ENCODE peak calls at places on chromosomes 2 and 18, in ten cellular contexts. L is breast epithelium, Y is vagina, P is esophagus muscularis mucosa, O is GM23338, Q is HCT116, N is HL-60, H is spleen, A is endothelial cell of umbilical vein, U is GM12878. E is an unnamed sample.

GRCh38 chr2:77270433-77270832 is 251.7 kb downstream of the LRRTM4 start:
- DNase-seq in L (no peak), Y (no peak), P (no peak), O (no peak), Q (no peak), N (no peak), H (no peak), A (no peak), U (no peak), E (no peak)

GRCh38 chr2:169329669-169330554 is 32.4 kb downstream of the LRP2 start:
- DNase-seq in L (peak), Y (no peak), P (no peak), O (no peak), Q (no peak), N (no peak), H (no peak), A (no peak), U (no peak), E (no peak)

GRCh38 chr2:240791821-240792657 is 28.0 kb downstream of the KIF1A start:
- DNase-seq in L (no peak), Y (no peak), P (no peak), O (no peak), Q (no peak), N (no peak), H (peak), A (no peak), U (no peak), E (no peak)

GRCh38 chr18:49839012-49839411 is 25.7 kb upstream of the ACAA2 start:
- DNase-seq in L (no peak), Y (no peak), P (peak), O (no peak), Q (peak), N (no peak), H (no peak), A (no peak), U (no peak), E (no peak)

GRCh38 chr2:10078704-10079191 is 1.5 kb downstream of the CYS1 start:
- DNase-seq in L (no peak), Y (no peak), P (no peak), O (no peak), Q (no peak), N (no peak), H (no peak), A (no peak), U (no peak), E (no peak)

GRCh38 chr18:37438417-37439180 is 127.0 kb downstream of the CELF4 start:
- DNase-seq in L (no peak), Y (no peak), P (no peak), O (no peak), Q (no peak), N (no peak), H (no peak), A (no peak), U (no peak), E (no peak)

GRCh38 chr2:98118161-98118560 is 31.2 kb downstream of the VWA3B start:
- DNase-seq in L (no peak), Y (no peak), P (no peak), O (no peak), Q (no peak), N (no peak), H (no peak), A (no peak), U (no peak), E (no peak)

GRCh38 chr18:41644466-41644865 is 310.6 kb upstream of the PIK3C3 start:
- DNase-seq in L (no peak), Y (no peak), P (no peak), O (no peak), Q (no peak), N (peak), H (no peak), A (no peak), U (no peak), E (no peak)

GRCh38 chr2:85776672-85777071 is 22.9 kb downstream of the ATOH8 start:
- DNase-seq in L (no peak), Y (no peak), P (no peak), O (no peak), Q (no peak), N (no peak), H (peak), A (no peak), U (no peak), E (no peak)

GRCh38 chr2:204984421-204984925 is 439.2 kb downstream of the PARD3B start:
- DNase-seq in L (no peak), Y (no peak), P (no peak), O (peak), Q (no peak), N (no peak), H (no peak), A (no peak), U (no peak), E (no peak)

GRCh38 chr2:11697103-11697871 is 27.3 kb upstream of the NTSR2 start:
- DNase-seq in L (no peak), Y (no peak), P (no peak), O (no peak), Q (no peak), N (peak), H (peak), A (peak), U (no peak), E (no peak)

GRCh38 chr2:35428548-35428947 is 927.0 kb upstream of the CRIM1 start:
- DNase-seq in L (no peak), Y (no peak), P (no peak), O (peak), Q (no peak), N (peak), H (no peak), A (peak), U (no peak), E (peak)

GRCh38 chr2:42863751-42864150 is 71.4 kb upstream of the HAAO start:
- DNase-seq in L (no peak), Y (no peak), P (no peak), O (no peak), Q (no peak), N (no peak), H (no peak), A (no peak), U (no peak), E (no peak)

GRCh38 chr2:45119855-45120254 is 110.6 kb upstream of the SIX2 start:
- DNase-seq in L (no peak), Y (peak), P (peak), O (no peak), Q (no peak), N (no peak), H (no peak), A (no peak), U (no peak), E (no peak)

GRCh38 chr2:96546321-96546720 is 9.8 kb downstream of the ARID5A start:
- DNase-seq in L (no peak), Y (no peak), P (no peak), O (no peak), Q (no peak), N (no peak), H (peak), A (no peak), U (no peak), E (no peak)

GRCh38 chr2:39661771-39662325 is 3.9 kb upstream of the TMEM178A start:
- DNase-seq in L (no peak), Y (no peak), P (no peak), O (no peak), Q (no peak), N (no peak), H (no peak), A (no peak), U (no peak), E (no peak)

GRCh38 chr2:138752231-138752956 is 27.8 kb downstream of the NXPH2 start:
- DNase-seq in L (no peak), Y (no peak), P (peak), O (no peak), Q (peak), N (no peak), H (no peak), A (no peak), U (no peak), E (no peak)

GRCh38 chr2:105296017-105296611 is 33.4 kb downstream of the TGFBRAP1 start:
- DNase-seq in L (no peak), Y (no peak), P (no peak), O (no peak), Q (no peak), N (no peak), H (no peak), A (no peak), U (no peak), E (no peak)

GRCh38 chr18:22230403-22231042 is 61.1 kb downstream of the GATA6 start:
- DNase-seq in L (no peak), Y (no peak), P (no peak), O (no peak), Q (no peak), N (no peak), H (no peak), A (no peak), U (no peak), E (no peak)

GRCh38 chr2:166764702-166765101 is 123.6 kb upstream of the XIRP2 start:
- DNase-seq in L (no peak), Y (no peak), P (no peak), O (no peak), Q (no peak), N (no peak), H (no peak), A (no peak), U (no peak), E (no peak)

GRCh38 chr2:68333931-68334330 is 14.2 kb upstream of the CNRIP1 start:
- DNase-seq in L (no peak), Y (no peak), P (no peak), O (no peak), Q (no peak), N (no peak), H (no peak), A (no peak), U (no peak), E (no peak)

GRCh38 chr18:2207294-2207693 is 364.0 kb downstream of the METTL4 start:
- DNase-seq in L (no peak), Y (no peak), P (no peak), O (no peak), Q (no peak), N (no peak), H (no peak), A (no peak), U (no peak), E (no peak)

GRCh38 chr2:127080941-127081769 is 25.8 kb downstream of the BIN1 start:
- DNase-seq in L (no peak), Y (no peak), P (no peak), O (no peak), Q (no peak), N (no peak), H (peak), A (no peak), U (no peak), E (peak)

GRCh38 chr2:3557588-3558204 is 437 bp downstream of the RNASEH1 start:
- DNase-seq in L (no peak), Y (no peak), P (no peak), O (no peak), Q (no peak), N (no peak), H (no peak), A (peak), U (no peak), E (no peak)

GRCh38 chr2:59029058-59029457 is 787.9 kb upstream of the FANCL start:
- DNase-seq in L (no peak), Y (no peak), P (no peak), O (no peak), Q (no peak), N (no peak), H (no peak), A (no peak), U (no peak), E (no peak)

GRCh38 chr2:160445673-160446072 is 47.9 kb downstream of the RBMS1 start:
- DNase-seq in L (no peak), Y (no peak), P (no peak), O (no peak), Q (no peak), N (no peak), H (no peak), A (no peak), U (no peak), E (no peak)

GRCh38 chr2:180980943-180981898 is 816 bp downstream of the UBE2E3 start:
- DNase-seq in L (no peak), Y (no peak), P (no peak), O (peak), Q (no peak), N (peak), H (peak), A (peak), U (no peak), E (peak)
- H3K27ac ChIP-seq in L (peak), Y (peak), P (peak), O (peak), Q (peak), N (peak), H (peak), A (peak), U (peak), E (peak)

GRCh38 chr2:203741566-203741965 is 35.1 kb downstream of the CD28 start:
- DNase-seq in L (no peak), Y (no peak), P (no peak), O (no peak), Q (no peak), N (no peak), H (no peak), A (no peak), U (no peak), E (no peak)
- H3K4me3 ChIP-seq in L (no peak), Y (no peak), P (no peak), O (no peak), Q (no peak), N (no peak), H (no peak), A (no peak), U (no peak), E (no peak)

GRCh38 chr18:48680871-48681270 is 142.0 kb downstream of the CTIF start:
- DNase-seq in L (no peak), Y (no peak), P (no peak), O (no peak), Q (no peak), N (no peak), H (peak), A (peak), U (no peak), E (no peak)
- TF ChIP-seq POLR2AphosphoS5 in L (no peak), Y (peak), P (peak), O (no peak), Q (no peak), N (no peak), H (no peak), A (peak), U (no peak), E (no peak)

DNA sequence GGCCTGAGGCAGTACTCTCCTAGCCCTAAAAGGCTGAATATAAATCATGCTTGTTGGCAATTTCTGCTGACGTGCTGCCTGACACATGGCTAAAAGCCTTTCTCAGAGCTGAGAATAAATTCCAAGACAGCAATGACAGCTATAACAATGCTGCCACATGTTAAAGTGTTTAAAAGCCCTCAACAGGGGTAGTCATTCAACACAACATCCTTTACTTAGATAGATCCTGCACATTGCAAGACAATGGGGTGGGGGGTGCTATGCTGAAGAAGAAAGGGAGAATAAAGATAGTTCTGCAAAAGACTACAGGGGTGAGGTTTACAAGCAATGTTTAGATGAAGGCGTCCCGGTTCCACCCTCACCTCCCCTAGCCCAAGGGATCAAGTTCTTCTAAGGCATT is 291.1 kb upstream of the ACVR2A start:
- DNase-seq in L (no peak), Y (no peak), P (no peak), O (no peak), Q (no peak), N (no peak), H (no peak), A (no peak), U (no peak), E (no peak)
- H3K27ac ChIP-seq in L (peak), Y (no peak), P (no peak), O (no peak), Q (no peak), N (no peak), H (no peak), A (no peak), U (no peak), E (no peak)

GRCh38 chr2:218366621-218367414 is 10.2 kb downstream of the CATIP start:
- DNase-seq in L (no peak), Y (no peak), P (no peak), O (no peak), Q (no peak), N (no peak), H (no peak), A (no peak), U (no peak), E (no peak)
- H3K4me3 ChIP-seq in L (peak), Y (peak), P (peak), O (peak), Q (peak), N (peak), H (peak), A (no peak), U (peak), E (no peak)

GRCh38 chr2:218893349-218894167 is 12.9 kb downstream of the WNT10A start:
- DNase-seq in L (no peak), Y (no peak), P (no peak), O (no peak), Q (no peak), N (no peak), H (no peak), A (no peak), U (no peak), E (no peak)
- TF ChIP-seq POLR2AphosphoS5 in L (no peak), Y (no peak), P (no peak), O (no peak), Q (no peak), N (no peak), H (no peak), A (no peak), U (no peak), E (no peak)

GRCh38 chr2:179449010-179449409 is 184.4 kb upstream of the SESTD1 start:
- DNase-seq in L (no peak), Y (no peak), P (no peak), O (no peak), Q (no peak), N (no peak), H (no peak), A (no peak), U (no peak), E (no peak)
- H3K27ac ChIP-seq in L (no peak), Y (no peak), P (no peak), O (no peak), Q (no peak), N (no peak), H (no peak), A (no peak), U (no peak), E (no peak)

GRCh38 chr2:54986266-54986665 is 64.0 kb downstream of the RTN4 start:
- DNase-seq in L (no peak), Y (no peak), P (no peak), O (no peak), Q (no peak), N (no peak), H (no peak), A (no peak), U (no peak), E (no peak)

GRCh38 chr2:54984476-54984875 is 65.8 kb downstream of the RTN4 start:
- DNase-seq in L (no peak), Y (no peak), P (no peak), O (no peak), Q (no peak), N (no peak), H (no peak), A (no peak), U (no peak), E (no peak)

GRCh38 chr2:54979645-54980044 is 70.6 kb downstream of the RTN4 start:
- DNase-seq in L (peak), Y (no peak), P (no peak), O (peak), Q (no peak), N (no peak), H (no peak), A (no peak), U (no peak), E (peak)

GRCh38 chr2:54981409-54981808 is 68.8 kb downstream of the RTN4 start:
- DNase-seq in L (no peak), Y (no peak), P (no peak), O (no peak), Q (no peak), N (no peak), H (no peak), A (no peak), U (no peak), E (no peak)

DNA sequence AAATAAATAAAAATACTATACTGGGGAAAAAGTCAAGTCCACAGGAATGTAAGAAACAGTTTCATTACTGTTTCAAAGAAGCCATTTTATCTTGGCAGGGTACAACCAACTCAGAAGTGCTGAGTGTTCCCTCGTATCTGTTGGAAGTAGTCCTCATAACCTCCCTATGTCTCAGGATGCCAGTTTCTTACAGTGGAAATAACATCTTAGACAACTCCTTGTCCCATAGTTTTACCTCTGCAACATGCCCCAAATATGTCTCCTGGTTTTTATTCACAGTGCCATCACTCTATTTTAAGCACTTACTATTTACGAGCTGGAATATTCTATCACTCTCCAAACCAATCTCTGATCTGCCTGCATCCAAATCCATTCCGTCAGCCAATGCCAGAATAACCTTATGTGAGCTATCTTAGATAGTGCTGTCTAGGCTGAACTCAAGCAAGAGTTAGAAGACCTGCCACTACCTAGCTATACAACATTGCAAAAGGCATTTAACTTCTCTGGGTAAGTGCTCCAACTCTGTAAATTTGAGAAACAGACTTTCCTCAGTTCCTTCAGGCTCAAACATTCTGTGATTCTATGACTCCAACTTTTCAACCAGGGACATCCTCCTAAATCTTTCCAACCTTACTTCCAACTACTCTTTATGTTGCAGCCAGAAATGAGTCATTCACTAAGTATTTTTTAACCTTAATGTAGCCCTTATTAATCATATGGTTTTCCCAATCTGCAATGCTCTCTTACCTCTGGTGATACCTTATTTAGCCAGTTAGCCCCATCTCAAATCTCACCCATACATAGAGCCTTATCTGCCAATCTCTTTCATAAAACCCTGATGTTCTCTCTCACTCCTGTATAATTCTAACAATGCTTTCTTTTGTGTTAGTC is 66.7 kb downstream of the RTN4 start:
- DNase-seq in L (no peak), Y (no peak), P (no peak), O (no peak), Q (peak), N (no peak), H (no peak), A (peak), U (no peak), E (no peak)
- H3K4me3 ChIP-seq in L (no peak), Y (no peak), P (no peak), O (no peak), Q (no peak), N (no peak), H (no peak), A (no peak), U (no peak), E (no peak)

DNA sequence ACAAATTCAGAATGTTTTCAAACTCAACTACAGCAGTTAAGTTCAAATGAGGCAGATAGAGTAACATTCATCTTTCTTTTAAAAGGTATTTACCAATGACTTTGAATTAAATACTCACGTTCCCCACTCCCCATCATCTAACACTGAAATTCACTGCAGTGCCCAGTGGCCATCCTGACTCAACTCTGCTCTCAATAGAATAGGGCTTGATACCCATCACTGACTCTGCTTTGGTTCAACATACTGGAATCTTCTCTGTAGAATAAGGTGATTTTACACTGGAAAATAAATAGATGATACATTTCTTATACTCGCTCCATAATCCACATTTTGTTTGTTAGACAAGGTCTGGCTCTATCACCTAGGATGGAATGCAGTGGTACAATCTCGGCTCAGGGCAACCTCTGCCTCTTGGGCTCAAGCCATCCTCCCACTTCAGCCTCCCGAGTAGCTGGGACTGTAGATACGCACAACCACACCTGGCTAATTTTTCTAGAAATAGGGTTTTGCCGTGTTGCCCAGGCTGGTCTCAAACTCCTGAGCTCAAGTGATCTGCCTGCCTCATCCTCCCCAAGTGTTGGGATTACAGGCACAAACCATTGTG is 66.4 kb downstream of the PRPF40A start:
- DNase-seq in L (no peak), Y (no peak), P (no peak), O (no peak), Q (no peak), N (no peak), H (no peak), A (no peak), U (no peak), E (no peak)
- TF ChIP-seq POLR2AphosphoS5 in L (no peak), Y (no peak), P (no peak), O (no peak), Q (no peak), N (peak), H (peak), A (no peak), U (no peak), E (no peak)